ENCODE peak calls at places on chromosomes 11 and 22, in ten cellular contexts. One of them, this sample, is unnamed.
A peak's percentile ranks its signal among the peaks of the same experiment; 100 is the strongest.

GRCh38 chr11:40130427-40130826 is 1329.0 kb downstream of the LRRC4C start:
- DNase-seq in psoas muscle: no peak
- DNase-seq in esophagus squamous epithelium: no peak
- DNase-seq in CD4-positive, CD25-positive, alpha-beta regulatory T cell: no peak
- DNase-seq in pancreas: no peak
- DNase-seq in left ventricle myocardium inferior: no peak
- DNase-seq in HepG2: no peak
- DNase-seq in brain microvascular endothelial cell: no peak
- DNase-seq in heart left ventricle: no peak
- DNase-seq in GM12878: no peak
- DNase-seq in this sample: no peak

GRCh38 chr11:11876458-11876857 is 34.7 kb downstream of the USP47 start:
- DNase-seq in CD4-positive, CD25-positive, alpha-beta regulatory T cell: no peak
- DNase-seq in heart left ventricle: no peak
- DNase-seq in HepG2: peak; percentile 5
- DNase-seq in GM12878: no peak
- DNase-seq in psoas muscle: peak; percentile 24
- DNase-seq in pancreas: no peak
- DNase-seq in left ventricle myocardium inferior: no peak
- DNase-seq in brain microvascular endothelial cell: peak; percentile 20
- DNase-seq in esophagus squamous epithelium: no peak
- DNase-seq in this sample: no peak

GRCh38 chr22:49113758-49114157 is 713.9 kb downstream of the BRD1 start:
- DNase-seq in heart left ventricle: no peak
- DNase-seq in GM12878: no peak
- DNase-seq in esophagus squamous epithelium: no peak
- DNase-seq in HepG2: no peak
- DNase-seq in left ventricle myocardium inferior: no peak
- DNase-seq in pancreas: no peak
- DNase-seq in brain microvascular endothelial cell: no peak
- DNase-seq in psoas muscle: no peak
- DNase-seq in CD4-positive, CD25-positive, alpha-beta regulatory T cell: no peak
- DNase-seq in this sample: no peak

GRCh38 chr11:1878134-1879031 is 13.3 kb downstream of the PRR33 start:
- DNase-seq in heart left ventricle: peak; percentile 46
- DNase-seq in pancreas: peak; percentile 60
- DNase-seq in CD4-positive, CD25-positive, alpha-beta regulatory T cell: no peak
- DNase-seq in psoas muscle: peak; percentile 66
- DNase-seq in left ventricle myocardium inferior: peak; percentile 64
- DNase-seq in HepG2: no peak
- DNase-seq in brain microvascular endothelial cell: no peak
- DNase-seq in GM12878: no peak
- DNase-seq in esophagus squamous epithelium: no peak
- DNase-seq in this sample: no peak

GRCh38 chr11:104352036-104352435 is 188.1 kb upstream of the PDGFD start:
- DNase-seq in pancreas: no peak
- DNase-seq in psoas muscle: no peak
- DNase-seq in HepG2: no peak
- DNase-seq in GM12878: no peak
- DNase-seq in brain microvascular endothelial cell: no peak
- DNase-seq in CD4-positive, CD25-positive, alpha-beta regulatory T cell: no peak
- DNase-seq in left ventricle myocardium inferior: no peak
- DNase-seq in esophagus squamous epithelium: no peak
- DNase-seq in heart left ventricle: no peak
- DNase-seq in this sample: no peak

GRCh38 chr11:26558191-26558590 is 13.9 kb downstream of the MUC15 start:
- DNase-seq in heart left ventricle: no peak
- DNase-seq in pancreas: no peak
- DNase-seq in left ventricle myocardium inferior: no peak
- DNase-seq in brain microvascular endothelial cell: no peak
- DNase-seq in esophagus squamous epithelium: no peak
- DNase-seq in GM12878: no peak
- DNase-seq in psoas muscle: no peak
- DNase-seq in CD4-positive, CD25-positive, alpha-beta regulatory T cell: no peak
- DNase-seq in HepG2: no peak
- DNase-seq in this sample: no peak

GRCh38 chr11:9820260-9820659 is 156.4 kb downstream of the SWAP70 start:
- DNase-seq in heart left ventricle: peak; percentile 65
- DNase-seq in GM12878: no peak
- DNase-seq in pancreas: no peak
- DNase-seq in brain microvascular endothelial cell: no peak
- DNase-seq in left ventricle myocardium inferior: peak; percentile 72
- DNase-seq in esophagus squamous epithelium: no peak
- DNase-seq in psoas muscle: peak; percentile 60
- DNase-seq in HepG2: no peak
- DNase-seq in CD4-positive, CD25-positive, alpha-beta regulatory T cell: no peak
- DNase-seq in this sample: peak; percentile 78

GRCh38 chr22:49699928-49700498 is 127.7 kb downstream of the BRD1 start:
- DNase-seq in pancreas: no peak
- DNase-seq in GM12878: no peak
- DNase-seq in left ventricle myocardium inferior: no peak
- DNase-seq in brain microvascular endothelial cell: no peak
- DNase-seq in CD4-positive, CD25-positive, alpha-beta regulatory T cell: no peak
- DNase-seq in esophagus squamous epithelium: no peak
- DNase-seq in psoas muscle: no peak
- DNase-seq in HepG2: no peak
- DNase-seq in heart left ventricle: no peak
- DNase-seq in this sample: no peak

GRCh38 chr11:12482839-12483238 is 105.5 kb downstream of the PARVA start:
- DNase-seq in HepG2: no peak
- DNase-seq in esophagus squamous epithelium: no peak
- DNase-seq in brain microvascular endothelial cell: no peak
- DNase-seq in heart left ventricle: peak; percentile 22
- DNase-seq in GM12878: no peak
- DNase-seq in psoas muscle: no peak
- DNase-seq in pancreas: peak; percentile 83
- DNase-seq in CD4-positive, CD25-positive, alpha-beta regulatory T cell: no peak
- DNase-seq in left ventricle myocardium inferior: peak; percentile 48
- DNase-seq in this sample: peak; percentile 92

GRCh38 chr11:10703544-10703943 is 10.0 kb upstream of the IRAG1 start:
- DNase-seq in left ventricle myocardium inferior: no peak
- DNase-seq in psoas muscle: no peak
- DNase-seq in pancreas: no peak
- DNase-seq in HepG2: no peak
- DNase-seq in heart left ventricle: no peak
- DNase-seq in GM12878: no peak
- DNase-seq in CD4-positive, CD25-positive, alpha-beta regulatory T cell: no peak
- DNase-seq in brain microvascular endothelial cell: no peak
- DNase-seq in esophagus squamous epithelium: no peak
- DNase-seq in this sample: no peak

GRCh38 chr11:16293204-16293681 is 63.1 kb downstream of the SOX6 start:
- DNase-seq in brain microvascular endothelial cell: peak; percentile 4
- DNase-seq in HepG2: no peak
- DNase-seq in esophagus squamous epithelium: no peak
- DNase-seq in CD4-positive, CD25-positive, alpha-beta regulatory T cell: no peak
- DNase-seq in GM12878: no peak
- DNase-seq in heart left ventricle: no peak
- DNase-seq in left ventricle myocardium inferior: no peak
- DNase-seq in pancreas: no peak
- DNase-seq in psoas muscle: no peak
- DNase-seq in this sample: no peak

GRCh38 chr11:120139316-120140069 is 1.6 kb upstream of the TRIM29 start:
- DNase-seq in heart left ventricle: no peak
- DNase-seq in CD4-positive, CD25-positive, alpha-beta regulatory T cell: no peak
- DNase-seq in brain microvascular endothelial cell: no peak
- DNase-seq in esophagus squamous epithelium: no peak
- DNase-seq in psoas muscle: no peak
- DNase-seq in pancreas: no peak
- DNase-seq in HepG2: no peak
- DNase-seq in left ventricle myocardium inferior: no peak
- DNase-seq in GM12878: no peak
- DNase-seq in this sample: no peak

GRCh38 chr11:18608373-18608772 is 8.8 kb downstream of the MISFA start:
- DNase-seq in CD4-positive, CD25-positive, alpha-beta regulatory T cell: no peak
- DNase-seq in left ventricle myocardium inferior: no peak
- DNase-seq in brain microvascular endothelial cell: no peak
- DNase-seq in HepG2: no peak
- DNase-seq in esophagus squamous epithelium: no peak
- DNase-seq in GM12878: no peak
- DNase-seq in pancreas: no peak
- DNase-seq in psoas muscle: no peak
- DNase-seq in heart left ventricle: no peak
- DNase-seq in this sample: no peak

GRCh38 chr11:9535189-9535781 is 38.2 kb upstream of the WEE1 start:
- DNase-seq in brain microvascular endothelial cell: peak; percentile 36
- DNase-seq in left ventricle myocardium inferior: peak; percentile 80
- DNase-seq in GM12878: peak; percentile 25
- DNase-seq in esophagus squamous epithelium: no peak
- DNase-seq in psoas muscle: peak; percentile 89
- DNase-seq in CD4-positive, CD25-positive, alpha-beta regulatory T cell: peak; percentile 60
- DNase-seq in pancreas: peak; percentile 84
- DNase-seq in heart left ventricle: peak; percentile 62
- DNase-seq in HepG2: peak; percentile 51
- DNase-seq in this sample: peak; percentile 45

GRCh38 chr22:35622132-35622913 is 5.2 kb upstream of the MB start:
- DNase-seq in left ventricle myocardium inferior: peak; percentile 65
- DNase-seq in HepG2: no peak
- DNase-seq in pancreas: peak; percentile 82
- DNase-seq in psoas muscle: peak; percentile 90
- DNase-seq in heart left ventricle: peak; percentile 67
- DNase-seq in esophagus squamous epithelium: no peak
- DNase-seq in GM12878: no peak
- DNase-seq in CD4-positive, CD25-positive, alpha-beta regulatory T cell: no peak
- DNase-seq in brain microvascular endothelial cell: no peak
- DNase-seq in this sample: peak; percentile 74

GRCh38 chr11:58564226-58564625 is 11.4 kb downstream of the LPXN start:
- DNase-seq in HepG2: no peak
- DNase-seq in esophagus squamous epithelium: no peak
- DNase-seq in psoas muscle: no peak
- DNase-seq in GM12878: no peak
- DNase-seq in left ventricle myocardium inferior: no peak
- DNase-seq in pancreas: no peak
- DNase-seq in brain microvascular endothelial cell: no peak
- DNase-seq in heart left ventricle: no peak
- DNase-seq in CD4-positive, CD25-positive, alpha-beta regulatory T cell: no peak
- DNase-seq in this sample: no peak

GRCh38 chr11:77213589-77214428 is 85.8 kb downstream of the MYO7A start:
- DNase-seq in left ventricle myocardium inferior: no peak
- DNase-seq in pancreas: no peak
- DNase-seq in brain microvascular endothelial cell: no peak
- DNase-seq in esophagus squamous epithelium: no peak
- DNase-seq in heart left ventricle: no peak
- DNase-seq in HepG2: no peak
- DNase-seq in GM12878: no peak
- DNase-seq in CD4-positive, CD25-positive, alpha-beta regulatory T cell: no peak
- DNase-seq in psoas muscle: no peak
- DNase-seq in this sample: no peak

GRCh38 chr11:19736831-19737230 is 24.2 kb downstream of the NAV2 start:
- DNase-seq in CD4-positive, CD25-positive, alpha-beta regulatory T cell: no peak
- DNase-seq in heart left ventricle: no peak
- DNase-seq in psoas muscle: no peak
- DNase-seq in GM12878: no peak
- DNase-seq in left ventricle myocardium inferior: no peak
- DNase-seq in esophagus squamous epithelium: no peak
- DNase-seq in pancreas: no peak
- DNase-seq in HepG2: no peak
- DNase-seq in brain microvascular endothelial cell: no peak
- DNase-seq in this sample: no peak
- H3K27me3 ChIP-seq in CD4-positive, CD25-positive, alpha-beta regulatory T cell: no peaks in the 10 kb centered on the region
- H3K27me3 ChIP-seq in heart left ventricle: no peaks in the 10 kb centered on the region
- H3K27me3 ChIP-seq in psoas muscle: no peaks in the 10 kb centered on the region
- H3K27me3 ChIP-seq in GM12878: no peaks in the 10 kb centered on the region
- H3K27me3 ChIP-seq in left ventricle myocardium inferior: no peaks in the 10 kb centered on the region
- H3K27me3 ChIP-seq in esophagus squamous epithelium: no peaks in the 10 kb centered on the region
- H3K27me3 ChIP-seq in pancreas: no peaks in the 10 kb centered on the region
- H3K27me3 ChIP-seq in HepG2: peaks cover 46% of the 10 kb centered on the region
- H3K27me3 ChIP-seq in brain microvascular endothelial cell: no peaks in the 10 kb centered on the region
- H3K27me3 ChIP-seq in this sample: no peaks in the 10 kb centered on the region

DNA sequence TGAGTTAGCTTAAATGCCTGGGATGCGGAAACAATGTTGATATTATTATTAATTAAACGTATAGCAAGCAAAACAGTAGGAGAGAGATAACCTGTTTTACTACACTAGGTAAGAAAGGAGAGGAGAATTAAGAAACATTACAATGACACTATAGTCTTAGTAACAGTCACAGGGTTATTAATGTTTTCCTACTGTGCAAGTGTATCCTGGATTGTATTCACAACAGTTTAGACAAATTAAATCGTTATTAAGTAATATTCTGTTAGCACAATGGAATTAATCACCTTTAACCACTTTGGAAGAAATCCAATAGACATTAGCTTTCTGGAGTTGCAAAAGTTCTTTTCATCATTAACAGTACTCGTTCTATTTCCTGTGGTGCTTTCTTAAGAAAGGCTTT is 3.4 kb downstream of the FAM181B start:
- DNase-seq in brain microvascular endothelial cell: no peak
- DNase-seq in HepG2: no peak
- DNase-seq in left ventricle myocardium inferior: no peak
- DNase-seq in psoas muscle: no peak
- DNase-seq in heart left ventricle: no peak
- DNase-seq in esophagus squamous epithelium: no peak
- DNase-seq in CD4-positive, CD25-positive, alpha-beta regulatory T cell: no peak
- DNase-seq in GM12878: no peak
- DNase-seq in pancreas: no peak
- DNase-seq in this sample: no peak
- H3K27me3 ChIP-seq in brain microvascular endothelial cell: peaks cover 39% of the 10 kb centered on the region
- H3K27me3 ChIP-seq in HepG2: peaks cover 58% of the 10 kb centered on the region
- H3K27me3 ChIP-seq in left ventricle myocardium inferior: peaks cover 91% of the 10 kb centered on the region
- H3K27me3 ChIP-seq in psoas muscle: peaks cover 13% of the 10 kb centered on the region
- H3K27me3 ChIP-seq in heart left ventricle: peaks cover 37% of the 10 kb centered on the region
- H3K27me3 ChIP-seq in esophagus squamous epithelium: peaks cover 77% of the 10 kb centered on the region
- H3K27me3 ChIP-seq in CD4-positive, CD25-positive, alpha-beta regulatory T cell: peaks cover 37% of the 10 kb centered on the region
- H3K27me3 ChIP-seq in GM12878: peaks cover 15% of the 10 kb centered on the region
- H3K27me3 ChIP-seq in pancreas: no peaks in the 10 kb centered on the region
- H3K27me3 ChIP-seq in this sample: no peaks in the 10 kb centered on the region

GRCh38 chr22:22520667-22521602 is 865 bp upstream of the ZNF280A start:
- DNase-seq in CD4-positive, CD25-positive, alpha-beta regulatory T cell: no peak
- DNase-seq in pancreas: no peak
- DNase-seq in heart left ventricle: no peak
- DNase-seq in HepG2: no peak
- DNase-seq in left ventricle myocardium inferior: no peak
- DNase-seq in GM12878: no peak
- DNase-seq in psoas muscle: no peak
- DNase-seq in esophagus squamous epithelium: no peak
- DNase-seq in brain microvascular endothelial cell: no peak
- DNase-seq in this sample: no peak
- H3K27me3 ChIP-seq in CD4-positive, CD25-positive, alpha-beta regulatory T cell: no peaks in the 10 kb centered on the region
- H3K27me3 ChIP-seq in pancreas: no peaks in the 10 kb centered on the region
- H3K27me3 ChIP-seq in heart left ventricle: peaks cover 10% of the 10 kb centered on the region
- H3K27me3 ChIP-seq in HepG2: peaks cover 9% of the 10 kb centered on the region
- H3K27me3 ChIP-seq in left ventricle myocardium inferior: peaks cover 83% of the 10 kb centered on the region
- H3K27me3 ChIP-seq in GM12878: no peaks in the 10 kb centered on the region
- H3K27me3 ChIP-seq in psoas muscle: peaks cover 2% of the 10 kb centered on the region
- H3K27me3 ChIP-seq in esophagus squamous epithelium: peaks cover 43% of the 10 kb centered on the region
- H3K27me3 ChIP-seq in brain microvascular endothelial cell: peaks cover 2% of the 10 kb centered on the region
- H3K27me3 ChIP-seq in this sample: no peaks in the 10 kb centered on the region

GRCh38 chr11:129368889-129369672 is 6.6 kb upstream of the BARX2 start:
- DNase-seq in left ventricle myocardium inferior: no peak
- DNase-seq in CD4-positive, CD25-positive, alpha-beta regulatory T cell: no peak
- DNase-seq in psoas muscle: no peak
- DNase-seq in pancreas: no peak
- DNase-seq in HepG2: no peak
- DNase-seq in GM12878: no peak
- DNase-seq in brain microvascular endothelial cell: no peak
- DNase-seq in heart left ventricle: no peak
- DNase-seq in esophagus squamous epithelium: no peak
- DNase-seq in this sample: no peak
- H3K27me3 ChIP-seq in left ventricle myocardium inferior: peaks cover 100% of the 10 kb centered on the region
- H3K27me3 ChIP-seq in CD4-positive, CD25-positive, alpha-beta regulatory T cell: peaks cover 41% of the 10 kb centered on the region
- H3K27me3 ChIP-seq in psoas muscle: peaks cover 11% of the 10 kb centered on the region
- H3K27me3 ChIP-seq in pancreas: peaks cover 4% of the 10 kb centered on the region
- H3K27me3 ChIP-seq in HepG2: peaks cover 69% of the 10 kb centered on the region
- H3K27me3 ChIP-seq in GM12878: peaks cover 13% of the 10 kb centered on the region
- H3K27me3 ChIP-seq in brain microvascular endothelial cell: peaks cover 62% of the 10 kb centered on the region
- H3K27me3 ChIP-seq in heart left ventricle: peaks cover 97% of the 10 kb centered on the region
- H3K27me3 ChIP-seq in esophagus squamous epithelium: peaks cover 76% of the 10 kb centered on the region
- H3K27me3 ChIP-seq in this sample: peaks cover 2% of the 10 kb centered on the region